ENCODE peak calls at places on chromosomes 13 and 19, in four cellular contexts. One of them, this sample, is unnamed.

GRCh38 chr13:79901336-79901735 is 420.4 kb downstream of the NDFIP2 start:
- DNase-seq in lung: no peak
- DNase-seq in DND-41: no peak
- DNase-seq in cardiac muscle cell: peak; percentile 71
- DNase-seq in this sample: no peak

GRCh38 chr13:26457212-26457611 is 100.3 kb upstream of the WASF3 start:
- DNase-seq in cardiac muscle cell: no peak
- DNase-seq in DND-41: no peak
- DNase-seq in lung: no peak
- DNase-seq in this sample: no peak

GRCh38 chr19:50500753-50501151 is 10.2 kb downstream of the JOSD2 start:
- DNase-seq in cardiac muscle cell: no peak
- DNase-seq in DND-41: no peak
- DNase-seq in lung: no peak
- DNase-seq in this sample: no peak

GRCh38 chr19:41223431-41224234 is 4.6 kb downstream of the AXL start:
- DNase-seq in DND-41: no peak
- DNase-seq in cardiac muscle cell: peak; percentile 44
- DNase-seq in lung: no peak
- DNase-seq in this sample: no peak

GRCh38 chr19:47168065-47168464 is 37.4 kb downstream of the SAE1 start:
- DNase-seq in cardiac muscle cell: no peak
- DNase-seq in DND-41: no peak
- DNase-seq in lung: no peak
- DNase-seq in this sample: no peak

GRCh38 chr19:55095260-55096060 is 19.8 kb downstream of the EPS8L1 start:
- DNase-seq in lung: no peak
- DNase-seq in DND-41: no peak
- DNase-seq in cardiac muscle cell: no peak
- DNase-seq in this sample: no peak

GRCh38 chr13:113547248-113547971 is 37.1 kb upstream of the TFDP1 start:
- DNase-seq in lung: no peak
- DNase-seq in DND-41: no peak
- DNase-seq in cardiac muscle cell: peak; percentile 30
- DNase-seq in this sample: no peak

GRCh38 chr13:114063545-114064515 is 68.6 kb downstream of the RASA3 start:
- DNase-seq in lung: peak; percentile 63
- DNase-seq in cardiac muscle cell: peak; percentile 63
- DNase-seq in DND-41: no peak
- DNase-seq in this sample: no peak

GRCh38 chr13:97975280-97975850 is 21.9 kb downstream of the IPO5 start:
- DNase-seq in cardiac muscle cell: no peak
- DNase-seq in lung: no peak
- DNase-seq in DND-41: no peak
- DNase-seq in this sample: no peak

GRCh38 chr19:6412111-6412999 is 12.3 kb downstream of the KHSRP start:
- DNase-seq in DND-41: peak; percentile 55
- DNase-seq in lung: no peak
- DNase-seq in cardiac muscle cell: peak; percentile 27
- DNase-seq in this sample: peak; percentile 60

GRCh38 chr19:33413426-33413725 is 39.9 kb downstream of the CEBPG start:
- DNase-seq in lung: no peak
- DNase-seq in cardiac muscle cell: no peak
- DNase-seq in DND-41: no peak
- DNase-seq in this sample: no peak

DNA sequence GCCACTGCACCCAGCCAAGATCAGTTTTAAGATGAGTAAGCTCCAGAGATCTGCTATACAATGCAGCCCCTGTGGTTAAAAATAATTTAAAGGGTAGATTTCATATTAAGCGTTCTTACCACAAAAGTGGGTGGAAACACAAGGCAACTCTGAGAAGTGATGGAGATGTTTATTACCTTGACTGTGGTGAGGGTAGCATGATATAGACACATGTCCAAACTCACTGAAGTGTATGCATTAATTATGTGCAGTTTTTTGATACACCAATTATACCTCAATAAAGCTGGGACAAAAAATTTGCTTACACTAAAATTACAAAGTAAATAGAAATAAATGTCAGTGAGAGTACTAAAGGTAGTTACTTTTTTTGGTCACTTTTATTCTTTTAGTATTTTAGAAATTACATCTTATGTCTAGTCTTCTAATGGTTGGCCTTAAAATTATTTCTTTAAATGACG is 696.5 kb downstream of the UQCRFS1 start:
- DNase-seq in cardiac muscle cell: no peak
- DNase-seq in DND-41: no peak
- DNase-seq in lung: no peak
- DNase-seq in this sample: no peak
- H3K9me3 ChIP-seq in cardiac muscle cell: no peaks in the 10 kb centered on the region
- H3K9me3 ChIP-seq in DND-41: peaks cover 4% of the 10 kb centered on the region
- H3K9me3 ChIP-seq in lung: no peaks in the 10 kb centered on the region
- H3K9me3 ChIP-seq in this sample: no peaks in the 10 kb centered on the region

DNA sequence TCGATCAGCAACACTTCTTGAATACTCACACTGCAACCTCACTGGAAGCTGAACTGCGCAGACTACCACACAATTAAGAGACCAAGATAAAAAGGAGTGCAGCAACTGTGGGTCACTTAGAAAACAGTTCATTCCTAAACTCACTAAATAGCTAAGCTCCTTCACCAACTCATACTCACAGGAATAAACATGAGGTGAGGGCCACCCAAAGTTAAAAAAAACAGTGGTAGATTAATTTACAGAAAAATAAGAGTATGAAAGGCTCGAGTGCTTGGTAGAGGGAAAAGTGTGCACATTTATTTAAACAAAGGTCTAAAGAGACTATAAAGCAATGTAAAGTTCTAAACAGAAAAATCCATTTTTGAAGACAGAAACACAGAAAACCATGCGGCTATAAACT is 7.6 kb downstream of the ANKRD10 start:
- DNase-seq in lung: no peak
- DNase-seq in DND-41: no peak
- DNase-seq in cardiac muscle cell: no peak
- DNase-seq in this sample: no peak
- H3K9me3 ChIP-seq in lung: no peaks in the 10 kb centered on the region
- H3K9me3 ChIP-seq in DND-41: no peaks in the 10 kb centered on the region
- H3K9me3 ChIP-seq in cardiac muscle cell: no peaks in the 10 kb centered on the region
- H3K9me3 ChIP-seq in this sample: no peaks in the 10 kb centered on the region

GRCh38 chr13:100451923-100452322 is 136.7 kb downstream of the GGACT start:
- DNase-seq in cardiac muscle cell: no peak
- DNase-seq in DND-41: no peak
- DNase-seq in lung: no peak
- DNase-seq in this sample: no peak
- H3K9me3 ChIP-seq in cardiac muscle cell: no peaks in the 10 kb centered on the region
- H3K9me3 ChIP-seq in DND-41: no peaks in the 10 kb centered on the region
- H3K9me3 ChIP-seq in lung: no peaks in the 10 kb centered on the region
- H3K9me3 ChIP-seq in this sample: no peaks in the 10 kb centered on the region

GRCh38 chr13:31116224-31116623 is 45.5 kb downstream of the HSPH1 start:
- DNase-seq in DND-41: no peak
- DNase-seq in cardiac muscle cell: no peak
- DNase-seq in lung: no peak
- DNase-seq in this sample: no peak

GRCh38 chr13:31115616-31116015 is 46.1 kb downstream of the HSPH1 start:
- DNase-seq in cardiac muscle cell: no peak
- DNase-seq in DND-41: no peak
- DNase-seq in lung: no peak
- DNase-seq in this sample: no peak

GRCh38 chr13:31111136-31111535 is 50.6 kb downstream of the HSPH1 start:
- DNase-seq in DND-41: no peak
- DNase-seq in lung: no peak
- DNase-seq in cardiac muscle cell: peak; percentile 88
- DNase-seq in this sample: no peak

GRCh38 chr13:31110617-31111016 is 51.1 kb downstream of the HSPH1 start:
- DNase-seq in lung: no peak
- DNase-seq in cardiac muscle cell: no peak
- DNase-seq in DND-41: no peak
- DNase-seq in this sample: no peak

DNA sequence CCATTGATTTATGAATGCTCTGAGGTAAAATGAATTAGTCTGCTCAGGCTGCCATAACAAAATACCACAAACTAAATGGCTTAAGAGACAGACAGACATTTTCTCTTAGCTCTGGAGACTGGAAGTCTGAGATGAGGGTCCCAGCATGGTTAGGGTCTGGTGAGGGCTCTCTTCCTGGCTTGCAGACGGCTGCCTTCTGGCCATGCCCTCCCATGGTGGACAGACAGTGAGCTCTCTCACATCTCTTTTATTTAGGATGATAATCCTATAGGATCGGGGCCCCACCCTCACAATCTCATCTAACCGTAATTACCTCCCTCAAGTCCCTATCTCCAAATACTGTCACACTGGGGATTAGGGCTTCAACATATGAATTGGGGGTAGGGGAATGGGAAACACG is 47.1 kb downstream of the HSPH1 start:
- DNase-seq in DND-41: no peak
- DNase-seq in cardiac muscle cell: no peak
- DNase-seq in lung: no peak
- DNase-seq in this sample: no peak
- H3K9me3 ChIP-seq in DND-41: no peaks in the 10 kb centered on the region
- H3K9me3 ChIP-seq in cardiac muscle cell: no peaks in the 10 kb centered on the region
- H3K9me3 ChIP-seq in lung: no peaks in the 10 kb centered on the region
- H3K9me3 ChIP-seq in this sample: no peaks in the 10 kb centered on the region

GRCh38 chr19:18735324-18735723 is 51.8 kb downstream of the CRTC1 start:
- DNase-seq in lung: no peak
- DNase-seq in DND-41: no peak
- DNase-seq in cardiac muscle cell: no peak
- DNase-seq in this sample: no peak

GRCh38 chr19:18735752-18736151 is 52.3 kb downstream of the CRTC1 start:
- DNase-seq in lung: no peak
- DNase-seq in cardiac muscle cell: no peak
- DNase-seq in DND-41: no peak
- DNase-seq in this sample: no peak

GRCh38 chr19:18730885-18731513 is 47.5 kb downstream of the CRTC1 start:
- DNase-seq in cardiac muscle cell: no peak
- DNase-seq in DND-41: no peak
- DNase-seq in lung: no peak
- DNase-seq in this sample: no peak

GRCh38 chr19:18731562-18732008 is 48.1 kb downstream of the CRTC1 start:
- DNase-seq in lung: no peak
- DNase-seq in DND-41: no peak
- DNase-seq in cardiac muscle cell: peak; percentile 54
- DNase-seq in this sample: no peak

GRCh38 chr19:18733196-18733647 is 49.7 kb downstream of the CRTC1 start:
- DNase-seq in lung: no peak
- DNase-seq in cardiac muscle cell: peak; percentile 91
- DNase-seq in DND-41: no peak
- DNase-seq in this sample: no peak
- H3K9me3 ChIP-seq in lung: no peaks in the 10 kb centered on the region
- H3K9me3 ChIP-seq in cardiac muscle cell: no peaks in the 10 kb centered on the region
- H3K9me3 ChIP-seq in DND-41: no peaks in the 10 kb centered on the region
- H3K9me3 ChIP-seq in this sample: no peaks in the 10 kb centered on the region